ENCODE peak calls at places on chromosomes 7 and 10, in five cellular contexts. Y is HT1080, I is adrenal gland, Q is fibroblast of pulmonary artery, E is NCI-H1105 treated with DMSO at 0.1 percent for 48 hours. M is an unnamed sample.

GRCh38 chr10:48523212-48523819 is 81.6 kb downstream of the ARHGAP22 start:
- DNase-seq in Y (no peak), I (peak; percentile 86), Q (peak; percentile 95), E (no peak), M (no peak)

GRCh38 chr7:75814407-75814947 is 871 bp upstream of the CCL24 start:
- DNase-seq in Y (peak; percentile 56), I (no peak), Q (no peak), E (no peak), M (no peak)

GRCh38 chr7:108000875-108001758 is 1.8 kb downstream of the LAMB1 start:
- DNase-seq in Y (peak; percentile 87), I (peak; percentile 61), Q (peak; percentile 70), E (peak; percentile 45), M (no peak)

GRCh38 chr7:144720139-144720538 is 115.7 kb downstream of the TPK1 start:
- DNase-seq in Y (peak; percentile 80), I (no peak), Q (peak; percentile 8), E (no peak), M (no peak)

GRCh38 chr7:6147627-6148026 is 116.5 kb downstream of the ANKRD61 start:
- DNase-seq in Y (no peak), I (peak; percentile 31), Q (no peak), E (no peak), M (no peak)

GRCh38 chr10:65350619-65351018 is 1575.2 kb upstream of the LRRTM3 start:
- DNase-seq in Y (no peak), I (no peak), Q (no peak), E (no peak), M (no peak)

GRCh38 chr10:119217937-119218579 is 10.7 kb downstream of the GRK5 start:
- DNase-seq in Y (no peak), I (no peak), Q (peak; percentile 88), E (no peak), M (no peak)

GRCh38 chr10:29862926-29863614 is 196.3 kb downstream of the JCAD start:
- DNase-seq in Y (peak; percentile 87), I (no peak), Q (peak; percentile 35), E (no peak), M (no peak)

GRCh38 chr10:1316107-1316805 is 260.1 kb downstream of the WDR37 start:
- DNase-seq in Y (no peak), I (no peak), Q (no peak), E (no peak), M (no peak)

GRCh38 chr10:33801705-33802104 is 467.2 kb upstream of the NRP1 start:
- DNase-seq in Y (peak; percentile 80), I (no peak), Q (peak; percentile 25), E (no peak), M (no peak)

GRCh38 chr7:139284252-139284896 is 53.3 kb downstream of the UBN2 start:
- DNase-seq in Y (no peak), I (no peak), Q (no peak), E (no peak), M (no peak)

GRCh38 chr10:31197886-31198285 is 121.1 kb upstream of the ZEB1 start:
- DNase-seq in Y (peak; percentile 15), I (no peak), Q (no peak), E (no peak), M (no peak)

GRCh38 chr10:35453855-35454532 is 117.7 kb downstream of the CCNY start:
- DNase-seq in Y (no peak), I (peak; percentile 60), Q (peak; percentile 83), E (no peak), M (no peak)

GRCh38 chr10:119139464-119140067 is 25.9 kb downstream of the SFXN4 start:
- DNase-seq in Y (peak; percentile 51), I (peak; percentile 64), Q (peak; percentile 35), E (no peak), M (peak; percentile 37)

GRCh38 chr7:44284216-44284615 is 41.2 kb downstream of the CAMK2B start:
- DNase-seq in Y (peak; percentile 32), I (peak; percentile 65), Q (no peak), E (no peak), M (no peak)

GRCh38 chr7:120925392-120925791 is 25.2 kb upstream of the ING3 start:
- DNase-seq in Y (no peak), I (peak; percentile 52), Q (no peak), E (no peak), M (no peak)

GRCh38 chr10:72790216-72790990 is 98.5 kb downstream of the MCU start:
- DNase-seq in Y (no peak), I (no peak), Q (no peak), E (no peak), M (no peak)

GRCh38 chr10:88898727-88899126 is 18.7 kb downstream of the STAMBPL1 start:
- DNase-seq in Y (no peak), I (no peak), Q (no peak), E (no peak), M (no peak)

GRCh38 chr7:155962191-155962967 is 150.1 kb upstream of the SHH start:
- DNase-seq in Y (peak; percentile 96), I (no peak), Q (peak; percentile 45), E (no peak), M (no peak)

GRCh38 chr7:43756368-43757072 is 2.0 kb upstream of the BLVRA start:
- DNase-seq in Y (peak; percentile 70), I (peak; percentile 44), Q (peak; percentile 44), E (no peak), M (no peak)

GRCh38 chr7:112204776-112205347 is 1.3 kb downstream of the DOCK4 start:
- DNase-seq in Y (peak; percentile 22), I (no peak), Q (peak; percentile 30), E (peak; percentile 29), M (no peak)

GRCh38 chr7:80999180-80999579 is 80.3 kb upstream of the SEMA3C start:
- DNase-seq in Y (no peak), I (no peak), Q (no peak), E (no peak), M (no peak)

GRCh38 chr7:33841658-33842057 is 63.7 kb upstream of the BMPER start:
- DNase-seq in Y (no peak), I (peak; percentile 88), Q (peak; percentile 33), E (peak; percentile 96), M (no peak)

GRCh38 chr10:1155791-1156615 is 99.8 kb downstream of the WDR37 start:
- DNase-seq in Y (no peak), I (peak; percentile 30), Q (no peak), E (no peak), M (no peak)

GRCh38 chr7:147199868-147200267 is 1083.3 kb downstream of the CNTNAP2 start:
- DNase-seq in Y (no peak), I (no peak), Q (no peak), E (no peak), M (no peak)

GRCh38 chr7:133023370-133024075 is 58.4 kb downstream of the CHCHD3 start:
- DNase-seq in Y (no peak), I (no peak), Q (no peak), E (peak; percentile 89), M (no peak)

GRCh38 chr7:13875496-13876074 is 113.9 kb downstream of the ETV1 start:
- DNase-seq in Y (no peak), I (no peak), Q (no peak), E (no peak), M (no peak)

GRCh38 chr7:141700848-141701371 is 1.1 kb downstream of the DENND11 start:
- DNase-seq in Y (no peak), I (no peak), Q (no peak), E (peak; percentile 6), M (no peak)

M was measured in effector CD4-positive, alpha-beta T cell.